ENCODE peak calls at places on chromosomes 4 and X, in eight cellular contexts. One of them, this sample, is unnamed.

GRCh38 chr4:82599336-82599735 is 37.5 kb upstream of the TMEM150C start:
- DNase-seq in stimulated activated CD4-positive, alpha-beta T cell treated with anti-CD3 and anti-CD28 coated beads, Interleukin-12 subunit alpha, Interleukin-12 subunit beta, amount 100 ng/mL, for 24 hours: no peak
- DNase-seq in kidney tubule cell: no peak
- DNase-seq in HT-29: no peak
- DNase-seq in SK-N-SH: no peak
- DNase-seq in frontal cortex: no peak
- DNase-seq in AG04450: no peak
- DNase-seq in RPMI7951: no peak
- DNase-seq in this sample: no peak

GRCh38 chrX:143580266-143580665 is 55.6 kb downstream of the SLITRK4 start:
- DNase-seq in AG04450: no peak
- DNase-seq in RPMI7951: no peak
- DNase-seq in SK-N-SH: no peak
- DNase-seq in frontal cortex: no peak
- DNase-seq in HT-29: no peak
- DNase-seq in stimulated activated CD4-positive, alpha-beta T cell treated with anti-CD3 and anti-CD28 coated beads, Interleukin-12 subunit alpha, Interleukin-12 subunit beta, amount 100 ng/mL, for 24 hours: no peak
- DNase-seq in kidney tubule cell: peak; percentile 67
- DNase-seq in this sample: no peak

GRCh38 chr4:150209140-150209829 is 131.0 kb downstream of the DCLK2 start:
- DNase-seq in kidney tubule cell: peak; percentile 60
- DNase-seq in stimulated activated CD4-positive, alpha-beta T cell treated with anti-CD3 and anti-CD28 coated beads, Interleukin-12 subunit alpha, Interleukin-12 subunit beta, amount 100 ng/mL, for 24 hours: no peak
- DNase-seq in HT-29: peak; percentile 71
- DNase-seq in RPMI7951: peak; percentile 59
- DNase-seq in frontal cortex: peak; percentile 23
- DNase-seq in AG04450: peak; percentile 44
- DNase-seq in SK-N-SH: peak; percentile 56
- DNase-seq in this sample: peak; percentile 54

GRCh38 chrX:45011131-45011530 is 138.1 kb downstream of the KDM6A start:
- DNase-seq in SK-N-SH: no peak
- DNase-seq in frontal cortex: no peak
- DNase-seq in stimulated activated CD4-positive, alpha-beta T cell treated with anti-CD3 and anti-CD28 coated beads, Interleukin-12 subunit alpha, Interleukin-12 subunit beta, amount 100 ng/mL, for 24 hours: no peak
- DNase-seq in HT-29: no peak
- DNase-seq in kidney tubule cell: peak; percentile 85
- DNase-seq in RPMI7951: peak; percentile 56
- DNase-seq in AG04450: no peak
- DNase-seq in this sample: no peak

GRCh38 chrX:11724122-11725017 is 33.7 kb upstream of the MSL3 start:
- DNase-seq in frontal cortex: no peak
- DNase-seq in kidney tubule cell: peak; percentile 57
- DNase-seq in RPMI7951: peak; percentile 36
- DNase-seq in HT-29: peak; percentile 44
- DNase-seq in SK-N-SH: peak; percentile 42
- DNase-seq in AG04450: peak; percentile 1
- DNase-seq in stimulated activated CD4-positive, alpha-beta T cell treated with anti-CD3 and anti-CD28 coated beads, Interleukin-12 subunit alpha, Interleukin-12 subunit beta, amount 100 ng/mL, for 24 hours: no peak
- DNase-seq in this sample: no peak

GRCh38 chr4:55547461-55547770 is 707 bp upstream of the CLOCK start:
- DNase-seq in AG04450: no peak
- DNase-seq in stimulated activated CD4-positive, alpha-beta T cell treated with anti-CD3 and anti-CD28 coated beads, Interleukin-12 subunit alpha, Interleukin-12 subunit beta, amount 100 ng/mL, for 24 hours: no peak
- DNase-seq in frontal cortex: no peak
- DNase-seq in RPMI7951: no peak
- DNase-seq in kidney tubule cell: no peak
- DNase-seq in HT-29: no peak
- DNase-seq in SK-N-SH: peak; percentile 50
- DNase-seq in this sample: no peak

GRCh38 chr4:133802741-133803140 is 398.8 kb downstream of the PABPC4L start:
- DNase-seq in HT-29: no peak
- DNase-seq in kidney tubule cell: no peak
- DNase-seq in SK-N-SH: no peak
- DNase-seq in stimulated activated CD4-positive, alpha-beta T cell treated with anti-CD3 and anti-CD28 coated beads, Interleukin-12 subunit alpha, Interleukin-12 subunit beta, amount 100 ng/mL, for 24 hours: no peak
- DNase-seq in AG04450: no peak
- DNase-seq in frontal cortex: no peak
- DNase-seq in RPMI7951: no peak
- DNase-seq in this sample: no peak

GRCh38 chr4:1309261-1310010 is 19.7 kb downstream of the MAEA start:
- DNase-seq in AG04450: peak; percentile 84
- DNase-seq in stimulated activated CD4-positive, alpha-beta T cell treated with anti-CD3 and anti-CD28 coated beads, Interleukin-12 subunit alpha, Interleukin-12 subunit beta, amount 100 ng/mL, for 24 hours: peak; percentile 33
- DNase-seq in SK-N-SH: peak; percentile 99
- DNase-seq in RPMI7951: peak; percentile 84
- DNase-seq in frontal cortex: peak; percentile 98
- DNase-seq in HT-29: no peak
- DNase-seq in kidney tubule cell: peak; percentile 91
- DNase-seq in this sample: no peak

GRCh38 chr4:8128096-8128856 is 30.3 kb downstream of the ABLIM2 start:
- DNase-seq in RPMI7951: no peak
- DNase-seq in frontal cortex: no peak
- DNase-seq in stimulated activated CD4-positive, alpha-beta T cell treated with anti-CD3 and anti-CD28 coated beads, Interleukin-12 subunit alpha, Interleukin-12 subunit beta, amount 100 ng/mL, for 24 hours: no peak
- DNase-seq in AG04450: no peak
- DNase-seq in SK-N-SH: peak; percentile 67
- DNase-seq in HT-29: no peak
- DNase-seq in kidney tubule cell: no peak
- DNase-seq in this sample: no peak

GRCh38 chrX:149937881-149938426 is 337 bp downstream of the EOLA2 start:
- DNase-seq in SK-N-SH: no peak
- DNase-seq in HT-29: peak; percentile 10
- DNase-seq in kidney tubule cell: no peak
- DNase-seq in RPMI7951: peak; percentile 9
- DNase-seq in frontal cortex: no peak
- DNase-seq in AG04450: no peak
- DNase-seq in stimulated activated CD4-positive, alpha-beta T cell treated with anti-CD3 and anti-CD28 coated beads, Interleukin-12 subunit alpha, Interleukin-12 subunit beta, amount 100 ng/mL, for 24 hours: no peak
- DNase-seq in this sample: no peak

GRCh38 chr4:159240690-159241089 is 137.8 kb downstream of the RAPGEF2 start:
- DNase-seq in AG04450: no peak
- DNase-seq in SK-N-SH: no peak
- DNase-seq in stimulated activated CD4-positive, alpha-beta T cell treated with anti-CD3 and anti-CD28 coated beads, Interleukin-12 subunit alpha, Interleukin-12 subunit beta, amount 100 ng/mL, for 24 hours: no peak
- DNase-seq in RPMI7951: peak; percentile 39
- DNase-seq in kidney tubule cell: no peak
- DNase-seq in frontal cortex: no peak
- DNase-seq in HT-29: no peak
- DNase-seq in this sample: no peak

GRCh38 chr4:173013232-173013932 is 155.2 kb upstream of the GALNT7 start:
- DNase-seq in frontal cortex: peak; percentile 45
- DNase-seq in AG04450: no peak
- DNase-seq in SK-N-SH: peak; percentile 58
- DNase-seq in HT-29: peak; percentile 43
- DNase-seq in kidney tubule cell: peak; percentile 58
- DNase-seq in RPMI7951: peak; percentile 28
- DNase-seq in stimulated activated CD4-positive, alpha-beta T cell treated with anti-CD3 and anti-CD28 coated beads, Interleukin-12 subunit alpha, Interleukin-12 subunit beta, amount 100 ng/mL, for 24 hours: peak; percentile 17
- DNase-seq in this sample: no peak

GRCh38 chrX:23062359-23062758 is 62.6 kb downstream of the DDX53 start:
- DNase-seq in kidney tubule cell: no peak
- DNase-seq in stimulated activated CD4-positive, alpha-beta T cell treated with anti-CD3 and anti-CD28 coated beads, Interleukin-12 subunit alpha, Interleukin-12 subunit beta, amount 100 ng/mL, for 24 hours: no peak
- DNase-seq in frontal cortex: no peak
- DNase-seq in HT-29: no peak
- DNase-seq in AG04450: no peak
- DNase-seq in SK-N-SH: no peak
- DNase-seq in RPMI7951: no peak
- DNase-seq in this sample: no peak

GRCh38 chr4:120406960-120407359 is 340.3 kb upstream of the MAD2L1 start:
- DNase-seq in HT-29: no peak
- DNase-seq in SK-N-SH: no peak
- DNase-seq in AG04450: no peak
- DNase-seq in frontal cortex: no peak
- DNase-seq in stimulated activated CD4-positive, alpha-beta T cell treated with anti-CD3 and anti-CD28 coated beads, Interleukin-12 subunit alpha, Interleukin-12 subunit beta, amount 100 ng/mL, for 24 hours: no peak
- DNase-seq in RPMI7951: no peak
- DNase-seq in kidney tubule cell: no peak
- DNase-seq in this sample: no peak

GRCh38 chr4:2273657-2274319 is 11.9 kb upstream of the MXD4 start:
- DNase-seq in HT-29: no peak
- DNase-seq in AG04450: no peak
- DNase-seq in SK-N-SH: peak; percentile 51
- DNase-seq in kidney tubule cell: no peak
- DNase-seq in stimulated activated CD4-positive, alpha-beta T cell treated with anti-CD3 and anti-CD28 coated beads, Interleukin-12 subunit alpha, Interleukin-12 subunit beta, amount 100 ng/mL, for 24 hours: no peak
- DNase-seq in frontal cortex: no peak
- DNase-seq in RPMI7951: no peak
- DNase-seq in this sample: no peak

GRCh38 chr4:174402470-174403176 is 118.9 kb downstream of the CEP44 start:
- DNase-seq in RPMI7951: no peak
- DNase-seq in frontal cortex: no peak
- DNase-seq in AG04450: no peak
- DNase-seq in kidney tubule cell: peak; percentile 53
- DNase-seq in stimulated activated CD4-positive, alpha-beta T cell treated with anti-CD3 and anti-CD28 coated beads, Interleukin-12 subunit alpha, Interleukin-12 subunit beta, amount 100 ng/mL, for 24 hours: no peak
- DNase-seq in HT-29: no peak
- DNase-seq in SK-N-SH: no peak
- DNase-seq in this sample: no peak

GRCh38 chr4:26260571-26260970 is 60.2 kb upstream of the RBPJ start:
- DNase-seq in frontal cortex: no peak
- DNase-seq in HT-29: no peak
- DNase-seq in SK-N-SH: no peak
- DNase-seq in kidney tubule cell: no peak
- DNase-seq in RPMI7951: no peak
- DNase-seq in AG04450: no peak
- DNase-seq in stimulated activated CD4-positive, alpha-beta T cell treated with anti-CD3 and anti-CD28 coated beads, Interleukin-12 subunit alpha, Interleukin-12 subunit beta, amount 100 ng/mL, for 24 hours: no peak
- DNase-seq in this sample: no peak

GRCh38 chr4:78954048-78954666 is 14.9 kb upstream of the PAQR3 start:
- DNase-seq in stimulated activated CD4-positive, alpha-beta T cell treated with anti-CD3 and anti-CD28 coated beads, Interleukin-12 subunit alpha, Interleukin-12 subunit beta, amount 100 ng/mL, for 24 hours: no peak
- DNase-seq in AG04450: no peak
- DNase-seq in RPMI7951: peak; percentile 8
- DNase-seq in SK-N-SH: peak; percentile 18
- DNase-seq in kidney tubule cell: peak; percentile 16
- DNase-seq in HT-29: peak; percentile 33
- DNase-seq in frontal cortex: no peak
- DNase-seq in this sample: no peak

GRCh38 chrX:108148524-108148923 is 56.9 kb downstream of the ATG4A start:
- DNase-seq in kidney tubule cell: no peak
- DNase-seq in frontal cortex: no peak
- DNase-seq in SK-N-SH: no peak
- DNase-seq in RPMI7951: no peak
- DNase-seq in stimulated activated CD4-positive, alpha-beta T cell treated with anti-CD3 and anti-CD28 coated beads, Interleukin-12 subunit alpha, Interleukin-12 subunit beta, amount 100 ng/mL, for 24 hours: no peak
- DNase-seq in HT-29: no peak
- DNase-seq in AG04450: no peak
- DNase-seq in this sample: no peak

GRCh38 chr4:5758741-5759140 is 47.7 kb downstream of the EVC start:
- DNase-seq in SK-N-SH: no peak
- DNase-seq in stimulated activated CD4-positive, alpha-beta T cell treated with anti-CD3 and anti-CD28 coated beads, Interleukin-12 subunit alpha, Interleukin-12 subunit beta, amount 100 ng/mL, for 24 hours: peak; percentile 9
- DNase-seq in AG04450: peak; percentile 92
- DNase-seq in kidney tubule cell: peak; percentile 97
- DNase-seq in HT-29: no peak
- DNase-seq in frontal cortex: no peak
- DNase-seq in RPMI7951: peak; percentile 91
- DNase-seq in this sample: no peak

GRCh38 chr4:37422102-37422501 is 177.6 kb downstream of the NWD2 start:
- DNase-seq in kidney tubule cell: no peak
- DNase-seq in frontal cortex: no peak
- DNase-seq in stimulated activated CD4-positive, alpha-beta T cell treated with anti-CD3 and anti-CD28 coated beads, Interleukin-12 subunit alpha, Interleukin-12 subunit beta, amount 100 ng/mL, for 24 hours: no peak
- DNase-seq in RPMI7951: no peak
- DNase-seq in SK-N-SH: no peak
- DNase-seq in AG04450: no peak
- DNase-seq in HT-29: no peak
- DNase-seq in this sample: no peak

GRCh38 chr4:83171640-83172039 is 57.1 kb upstream of the PLAC8 start:
- DNase-seq in RPMI7951: peak; percentile 22
- DNase-seq in frontal cortex: no peak
- DNase-seq in stimulated activated CD4-positive, alpha-beta T cell treated with anti-CD3 and anti-CD28 coated beads, Interleukin-12 subunit alpha, Interleukin-12 subunit beta, amount 100 ng/mL, for 24 hours: no peak
- DNase-seq in HT-29: no peak
- DNase-seq in kidney tubule cell: no peak
- DNase-seq in SK-N-SH: no peak
- DNase-seq in AG04450: no peak
- DNase-seq in this sample: no peak

GRCh38 chr4:100299019-100299418 is 108.8 kb upstream of the DDIT4L start:
- DNase-seq in SK-N-SH: no peak
- DNase-seq in stimulated activated CD4-positive, alpha-beta T cell treated with anti-CD3 and anti-CD28 coated beads, Interleukin-12 subunit alpha, Interleukin-12 subunit beta, amount 100 ng/mL, for 24 hours: no peak
- DNase-seq in RPMI7951: peak; percentile 68
- DNase-seq in AG04450: peak; percentile 58
- DNase-seq in HT-29: no peak
- DNase-seq in frontal cortex: no peak
- DNase-seq in kidney tubule cell: peak; percentile 86
- DNase-seq in this sample: peak; percentile 29

GRCh38 chr4:143421609-143422008 is 84.9 kb downstream of the GAB1 start:
- DNase-seq in stimulated activated CD4-positive, alpha-beta T cell treated with anti-CD3 and anti-CD28 coated beads, Interleukin-12 subunit alpha, Interleukin-12 subunit beta, amount 100 ng/mL, for 24 hours: no peak
- DNase-seq in RPMI7951: no peak
- DNase-seq in SK-N-SH: no peak
- DNase-seq in AG04450: no peak
- DNase-seq in HT-29: no peak
- DNase-seq in frontal cortex: no peak
- DNase-seq in kidney tubule cell: peak; percentile 22
- DNase-seq in this sample: no peak

GRCh38 chr4:20044502-20044911 is 207.2 kb upstream of the SLIT2 start:
- DNase-seq in stimulated activated CD4-positive, alpha-beta T cell treated with anti-CD3 and anti-CD28 coated beads, Interleukin-12 subunit alpha, Interleukin-12 subunit beta, amount 100 ng/mL, for 24 hours: no peak
- DNase-seq in HT-29: no peak
- DNase-seq in frontal cortex: no peak
- DNase-seq in kidney tubule cell: no peak
- DNase-seq in AG04450: peak; percentile 4
- DNase-seq in RPMI7951: peak; percentile 71
- DNase-seq in SK-N-SH: no peak
- DNase-seq in this sample: no peak

GRCh38 chr4:188021548-188022249 is 26.1 kb downstream of the ZFP42 start:
- DNase-seq in SK-N-SH: no peak
- DNase-seq in frontal cortex: no peak
- DNase-seq in HT-29: peak; percentile 48
- DNase-seq in RPMI7951: no peak
- DNase-seq in stimulated activated CD4-positive, alpha-beta T cell treated with anti-CD3 and anti-CD28 coated beads, Interleukin-12 subunit alpha, Interleukin-12 subunit beta, amount 100 ng/mL, for 24 hours: no peak
- DNase-seq in AG04450: no peak
- DNase-seq in kidney tubule cell: no peak
- DNase-seq in this sample: no peak

GRCh38 chrX:133676344-133677122 is 261.2 kb upstream of the GPC4 start:
- DNase-seq in frontal cortex: no peak
- DNase-seq in kidney tubule cell: no peak
- DNase-seq in SK-N-SH: no peak
- DNase-seq in RPMI7951: no peak
- DNase-seq in stimulated activated CD4-positive, alpha-beta T cell treated with anti-CD3 and anti-CD28 coated beads, Interleukin-12 subunit alpha, Interleukin-12 subunit beta, amount 100 ng/mL, for 24 hours: no peak
- DNase-seq in AG04450: no peak
- DNase-seq in HT-29: peak; percentile 89
- DNase-seq in this sample: no peak

GRCh38 chr4:111537861-111538260 is 607.4 kb upstream of the FAM241A start:
- DNase-seq in SK-N-SH: no peak
- DNase-seq in stimulated activated CD4-positive, alpha-beta T cell treated with anti-CD3 and anti-CD28 coated beads, Interleukin-12 subunit alpha, Interleukin-12 subunit beta, amount 100 ng/mL, for 24 hours: no peak
- DNase-seq in frontal cortex: no peak
- DNase-seq in AG04450: peak; percentile 8
- DNase-seq in HT-29: no peak
- DNase-seq in RPMI7951: no peak
- DNase-seq in kidney tubule cell: no peak
- DNase-seq in this sample: no peak

GRCh38 chr4:48909697-48910096 is 3.1 kb upstream of the OCIAD2 start:
- DNase-seq in kidney tubule cell: peak; percentile 100
- DNase-seq in AG04450: peak; percentile 90
- DNase-seq in RPMI7951: peak; percentile 95
- DNase-seq in SK-N-SH: peak; percentile 17
- DNase-seq in frontal cortex: no peak
- DNase-seq in stimulated activated CD4-positive, alpha-beta T cell treated with anti-CD3 and anti-CD28 coated beads, Interleukin-12 subunit alpha, Interleukin-12 subunit beta, amount 100 ng/mL, for 24 hours: peak; percentile 47
- DNase-seq in HT-29: peak; percentile 78
- DNase-seq in this sample: peak; percentile 87

GRCh38 chrX:115912372-115912897 is 258.1 kb upstream of the AGTR2 start:
- DNase-seq in kidney tubule cell: peak; percentile 27
- DNase-seq in SK-N-SH: no peak
- DNase-seq in HT-29: no peak
- DNase-seq in stimulated activated CD4-positive, alpha-beta T cell treated with anti-CD3 and anti-CD28 coated beads, Interleukin-12 subunit alpha, Interleukin-12 subunit beta, amount 100 ng/mL, for 24 hours: no peak
- DNase-seq in RPMI7951: peak; percentile 3
- DNase-seq in frontal cortex: no peak
- DNase-seq in AG04450: no peak
- DNase-seq in this sample: no peak

GRCh38 chr4:98027827-98028226 is 115.4 kb downstream of the STPG2 start:
- DNase-seq in RPMI7951: peak; percentile 3
- DNase-seq in frontal cortex: no peak
- DNase-seq in AG04450: no peak
- DNase-seq in stimulated activated CD4-positive, alpha-beta T cell treated with anti-CD3 and anti-CD28 coated beads, Interleukin-12 subunit alpha, Interleukin-12 subunit beta, amount 100 ng/mL, for 24 hours: no peak
- DNase-seq in kidney tubule cell: peak; percentile 74
- DNase-seq in SK-N-SH: no peak
- DNase-seq in HT-29: peak; percentile 52
- DNase-seq in this sample: no peak

GRCh38 chrX:150162141-150162540 is 201.0 kb upstream of the MAMLD1 start:
- DNase-seq in stimulated activated CD4-positive, alpha-beta T cell treated with anti-CD3 and anti-CD28 coated beads, Interleukin-12 subunit alpha, Interleukin-12 subunit beta, amount 100 ng/mL, for 24 hours: no peak
- DNase-seq in kidney tubule cell: peak; percentile 63
- DNase-seq in RPMI7951: peak; percentile 70
- DNase-seq in frontal cortex: no peak
- DNase-seq in SK-N-SH: no peak
- DNase-seq in HT-29: no peak
- DNase-seq in AG04450: no peak
- DNase-seq in this sample: no peak

GRCh38 chr4:65645185-65645584 is 25.1 kb downstream of the EPHA5 start:
- DNase-seq in frontal cortex: no peak
- DNase-seq in AG04450: no peak
- DNase-seq in kidney tubule cell: peak; percentile 7
- DNase-seq in SK-N-SH: no peak
- DNase-seq in RPMI7951: no peak
- DNase-seq in HT-29: no peak
- DNase-seq in stimulated activated CD4-positive, alpha-beta T cell treated with anti-CD3 and anti-CD28 coated beads, Interleukin-12 subunit alpha, Interleukin-12 subunit beta, amount 100 ng/mL, for 24 hours: no peak
- DNase-seq in this sample: no peak

GRCh38 chr4:138053601-138054322 is 188.4 kb downstream of the SLC7A11 start:
- DNase-seq in HT-29: peak; percentile 16
- DNase-seq in AG04450: peak; percentile 68
- DNase-seq in frontal cortex: peak; percentile 27
- DNase-seq in kidney tubule cell: peak; percentile 75
- DNase-seq in SK-N-SH: peak; percentile 46
- DNase-seq in stimulated activated CD4-positive, alpha-beta T cell treated with anti-CD3 and anti-CD28 coated beads, Interleukin-12 subunit alpha, Interleukin-12 subunit beta, amount 100 ng/mL, for 24 hours: no peak
- DNase-seq in RPMI7951: peak; percentile 78
- DNase-seq in this sample: no peak

This sample was measured in glomerular endothelial cell.